ENCODE peak calls at places on chromosome 10, in five cellular contexts. Q is IMR-90, E is retinal pigment epithelial cell, V is fibroblast of the aortic adventitia, I is lower lobe of right lung. L is an unnamed sample.

GRCh38 chr10:69334258-69335062 is 56.2 kb downstream of the HK1 start:
- DNase-seq in I (no peak), E (no peak), Q (no peak), V (no peak), L (no peak)

GRCh38 chr10:100729877-100730738 is 15.3 kb upstream of the PAX2 start:
- DNase-seq in E (no peak), Q (no peak), I (no peak), V (no peak), L (no peak)

GRCh38 chr10:27038168-27038567 is 62.1 kb downstream of the ANKRD26 start:
- DNase-seq in Q (no peak), E (no peak), I (no peak), V (no peak), L (no peak)

GRCh38 chr10:54133201-54133600 is 667.8 kb downstream of the PCDH15 start:
- DNase-seq in E (no peak), I (no peak), V (no peak), Q (no peak), L (no peak)

GRCh38 chr10:114163062-114163861 is 10.7 kb downstream of the CCDC186 start:
- DNase-seq in Q (no peak), I (no peak), V (peak; percentile 66), E (peak; percentile 60), L (no peak)

GRCh38 chr10:50422259-50422658 is 170.9 kb upstream of the ASAH2 start:
- DNase-seq in V (no peak), I (no peak), E (no peak), Q (peak; percentile 24), L (no peak)

GRCh38 chr10:88152720-88153119 is 289.3 kb downstream of the PTEN start:
- DNase-seq in E (peak; percentile 83), Q (peak; percentile 97), V (peak; percentile 96), I (no peak), L (peak; percentile 93)

GRCh38 chr10:92742331-92743228 is 52.8 kb downstream of the HHEX start:
- DNase-seq in Q (no peak), E (no peak), I (no peak), V (no peak), L (no peak)

GRCh38 chr10:59913547-59914237 is 7.3 kb upstream of the CCDC6 start:
- DNase-seq in I (no peak), E (no peak), V (no peak), Q (no peak), L (no peak)

GRCh38 chr10:102758226-102758932 is 14.6 kb downstream of the WBP1L start:
- DNase-seq in V (no peak), E (no peak), Q (no peak), I (no peak), L (no peak)

GRCh38 chr10:70966848-70967553 is 78.6 kb upstream of the PCBD1 start:
- DNase-seq in E (no peak), I (no peak), Q (no peak), V (no peak), L (no peak)

GRCh38 chr10:113273151-113273876 is 279.5 kb upstream of the HABP2 start:
- DNase-seq in V (peak; percentile 44), Q (no peak), E (no peak), I (peak; percentile 68), L (no peak)

GRCh38 chr10:72502581-72502980 is 123.3 kb downstream of the MICU1 start:
- DNase-seq in Q (peak; percentile 44), I (no peak), V (no peak), E (no peak), L (no peak)

GRCh38 chr10:6275022-6275997 is 72.6 kb downstream of the PFKFB3 start:
- DNase-seq in V (peak; percentile 97), E (peak; percentile 97), Q (peak; percentile 99), I (peak; percentile 94), L (peak; percentile 98)

GRCh38 chr10:61655335-61655851 is 7.3 kb upstream of the CABCOCO1 start:
- DNase-seq in V (peak; percentile 53), Q (peak; percentile 63), E (no peak), I (no peak), L (no peak)

GRCh38 chr10:3225589-3225988 is 53.0 kb upstream of the PITRM1 start:
- DNase-seq in I (no peak), V (peak; percentile 81), Q (peak; percentile 69), E (no peak), L (peak; percentile 19)

GRCh38 chr10:8214587-8214986 is 160.1 kb downstream of the GATA3 start:
- DNase-seq in Q (no peak), V (no peak), I (no peak), E (no peak), L (no peak)

GRCh38 chr10:74973993-74974392 is 137.5 kb upstream of the SAMD8 start:
- DNase-seq in E (no peak), I (no peak), V (no peak), Q (no peak), L (no peak)

GRCh38 chr10:73875139-73875475 is 752 bp upstream of the CAMK2G start:
- DNase-seq in I (no peak), Q (no peak), V (no peak), E (no peak), L (no peak)

GRCh38 chr10:83332695-83333094 is 806.6 kb upstream of the GHITM start:
- DNase-seq in E (no peak), Q (no peak), V (no peak), I (no peak), L (no peak)

GRCh38 chr10:22631646-22632278 is 82.6 kb downstream of the PIP4K2A start:
- DNase-seq in Q (peak; percentile 50), V (peak; percentile 17), I (no peak), E (no peak), L (peak; percentile 95)

GRCh38 chr10:108836362-108836761 is 1086.9 kb downstream of the XPNPEP1 start:
- DNase-seq in I (no peak), E (no peak), V (no peak), Q (no peak), L (no peak)

GRCh38 chr10:133324198-133324792 is 12.4 kb downstream of the CALY start:
- DNase-seq in E (no peak), I (peak; percentile 75), V (peak; percentile 49), Q (peak; percentile 55), L (no peak)

GRCh38 chr10:114403545-114404161 is 649 bp downstream of the AFAP1L2 start:
- DNase-seq in I (no peak), E (no peak), V (no peak), Q (no peak), L (no peak)

GRCh38 chr10:23293145-23293724 is 51.4 kb downstream of the C10orf67 start:
- DNase-seq in V (peak; percentile 30), Q (peak; percentile 9), I (no peak), E (peak; percentile 9), L (no peak)

GRCh38 chr10:62632071-62632809 is 172.3 kb upstream of the ADO start:
- DNase-seq in Q (no peak), E (no peak), I (peak; percentile 71), V (no peak), L (no peak)

GRCh38 chr10:118567701-118568248 is 27.7 kb downstream of the PRLHR start:
- DNase-seq in V (no peak), E (no peak), I (no peak), Q (no peak), L (no peak)

DNA sequence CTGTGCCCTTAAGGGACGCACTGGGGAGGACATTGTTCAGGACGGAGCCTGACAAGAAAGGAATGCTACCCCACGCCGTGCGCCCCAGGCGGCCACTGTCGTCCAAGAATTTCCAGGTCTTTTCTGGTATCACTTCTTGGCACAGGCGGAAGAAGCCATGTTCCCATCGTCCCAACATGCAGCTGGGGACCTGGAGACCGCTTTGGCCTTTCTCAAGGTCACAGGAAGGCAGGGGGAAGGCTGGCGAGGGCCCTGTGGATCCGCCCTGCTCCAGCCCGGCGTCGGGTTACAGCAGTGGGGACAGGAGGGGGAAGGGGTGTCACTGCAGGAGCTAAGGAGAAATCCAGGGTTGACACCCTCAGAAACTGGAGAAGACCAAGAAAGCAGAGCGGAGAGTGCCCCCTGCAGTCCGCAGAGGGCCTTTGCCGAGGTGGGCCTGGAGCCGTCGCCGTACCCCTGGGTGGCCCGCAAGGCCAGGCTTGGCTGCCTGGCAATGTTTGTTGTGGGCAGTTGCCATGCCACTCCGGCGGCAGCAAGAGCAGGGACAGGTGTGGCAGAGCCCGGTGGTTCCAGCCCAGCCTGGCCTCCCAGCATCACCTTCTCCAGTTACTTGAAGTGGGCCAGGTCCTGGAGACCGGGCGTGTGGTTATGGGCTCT is 104.1 kb downstream of the LHPP start:
- DNase-seq in Q (no peak), I (peak; percentile 81), V (no peak), E (no peak), L (no peak)
- TF ChIP-seq CTCF in Q (peak; percentile 23), I (peak; percentile 42), V (peak; percentile 26), E (peak; percentile 41), L (peak; percentile 25)

GRCh38 chr10:86671985-86672710 is 3.8 kb downstream of the LDB3 start:
- DNase-seq in I (no peak), E (no peak), Q (peak; percentile 25), V (no peak), L (no peak)
- H3K4me3 ChIP-seq in I (no peak overlapping the region), E (no peak overlapping the region), Q (no peak overlapping the region), V (no peak overlapping the region), L (no peak overlapping the region)

DNA sequence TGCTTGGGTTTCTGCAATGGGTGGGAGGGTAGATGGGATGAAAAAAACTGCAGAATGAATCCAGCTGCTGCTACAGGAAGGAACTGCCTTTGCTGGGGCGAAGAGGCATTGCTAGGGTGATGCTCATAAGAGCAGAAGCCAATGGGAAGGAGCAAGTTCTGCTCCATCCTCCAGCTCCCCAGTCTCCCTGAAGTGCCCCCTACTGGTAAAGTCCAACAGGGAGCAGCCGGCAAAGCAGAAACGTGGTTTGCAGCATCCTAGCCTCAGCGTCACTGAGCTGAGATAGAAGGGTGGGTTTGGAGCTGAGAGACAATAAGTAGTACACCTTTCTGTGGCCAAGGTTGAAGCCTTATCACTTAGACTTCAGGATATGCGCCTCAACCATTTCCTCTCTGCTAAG is 220.5 kb downstream of the CCSER2 start:
- DNase-seq in E (no peak), Q (no peak), I (no peak), V (no peak), L (no peak)
- TF ChIP-seq CTCF in E (peak; percentile 27), Q (peak; percentile 32), I (peak; percentile 18), V (peak; percentile 13), L (peak; percentile 43)

DNA sequence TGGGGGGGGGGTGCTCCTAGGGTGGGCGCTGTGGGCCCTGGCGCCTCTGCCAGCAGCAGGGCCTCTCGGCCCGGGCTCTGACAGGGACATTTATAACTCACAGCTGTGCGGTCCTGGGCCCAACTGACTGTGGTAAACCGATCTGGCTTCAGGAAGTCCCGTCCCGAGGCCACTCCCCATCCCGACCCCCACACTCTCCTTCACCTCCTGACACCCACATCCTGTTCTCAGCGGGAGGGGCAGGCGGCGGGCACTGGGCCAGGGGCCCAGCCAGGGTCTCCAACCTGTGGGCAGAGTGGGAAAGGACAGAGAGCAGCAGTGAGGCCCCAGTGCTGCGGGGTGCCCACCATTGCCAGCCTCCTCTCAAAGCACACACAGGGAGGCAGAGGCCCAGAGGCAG is 69.1 kb downstream of the ZMIZ1 start:
- DNase-seq in V (no peak), I (no peak), E (no peak), Q (peak; percentile 62), L (no peak)
- H3K4me3 ChIP-seq in V (no peak overlapping the region), I (no peak overlapping the region), E (no peak overlapping the region), Q (no peak overlapping the region), L (no peak overlapping the region)

GRCh38 chr10:120850911-120851865 is at the start of gene WDR11:
- DNase-seq in Q (peak; percentile 90), V (peak; percentile 95), E (peak; percentile 68), I (peak; percentile 94), L (peak; percentile 68)
- TF ChIP-seq CTCF in Q (no peak), V (no peak), E (no peak), I (no peak), L (no peak)